ENCODE peak calls at places on chromosomes 7 and 10, in five cellular contexts. B, X, N, Z and Q are unnamed samples.

GRCh38 chr10:60464659-60465058 is 75.0 kb upstream of the ANK3 start:
- DNase-seq in B (no peak), X (no peak), N (no peak), Z (no peak), Q (no peak)

GRCh38 chr10:104450490-104450889 is 96.9 kb downstream of the CFAP58 start:
- DNase-seq in B (no peak), X (no peak), N (no peak), Z (no peak), Q (no peak)

GRCh38 chr10:28291881-28292297 is 11.0 kb downstream of the MPP7 start:
- DNase-seq in B (peak; percentile 71), X (no peak), N (no peak), Z (peak; percentile 57), Q (peak; percentile 78)

GRCh38 chr7:131164025-131164899 is 163.4 kb upstream of the MKLN1 start:
- DNase-seq in B (peak; percentile 69), X (no peak), N (no peak), Z (peak; percentile 82), Q (peak; percentile 69)

GRCh38 chr7:44136731-44137130 is 4.4 kb downstream of the MYL7 start:
- DNase-seq in B (no peak), X (no peak), N (no peak), Z (no peak), Q (no peak)

GRCh38 chr7:128974241-128974934 is 36.7 kb downstream of the IRF5 start:
- DNase-seq in B (no peak), X (no peak), N (no peak), Z (peak; percentile 76), Q (peak; percentile 20)

GRCh38 chr7:140810830-140811556 is 113.7 kb downstream of the BRAF start:
- DNase-seq in B (peak; percentile 53), X (peak; percentile 76), N (peak; percentile 77), Z (peak; percentile 79), Q (peak; percentile 84)

GRCh38 chr10:10977978-10978377 is 39.7 kb upstream of the CELF2 start:
- DNase-seq in B (no peak), X (no peak), N (no peak), Z (peak; percentile 33), Q (peak; percentile 39)

GRCh38 chr7:84042110-84042539 is 152.5 kb downstream of the SEMA3A start:
- DNase-seq in B (peak; percentile 36), X (no peak), N (peak; percentile 24), Z (peak; percentile 47), Q (peak; percentile 79)

GRCh38 chr7:85595639-85596268 is 408.9 kb upstream of the SEMA3D start:
- DNase-seq in B (no peak), X (no peak), N (no peak), Z (peak; percentile 62), Q (peak; percentile 71)

GRCh38 chr7:39952791-39953190 is 2.7 kb downstream of the CDK13 start:
- DNase-seq in B (no peak), X (no peak), N (no peak), Z (peak; percentile 37), Q (peak; percentile 21)

GRCh38 chr10:77501152-77501845 is 136.3 kb downstream of the KCNMA1 start:
- DNase-seq in B (peak; percentile 41), X (no peak), N (no peak), Z (peak; percentile 90), Q (peak; percentile 86)

GRCh38 chr10:11236234-11236633 is 218.6 kb downstream of the CELF2 start:
- DNase-seq in B (no peak), X (no peak), N (no peak), Z (no peak), Q (no peak)

GRCh38 chr10:97059006-97059871 is 126.5 kb downstream of the SLIT1 start:
- DNase-seq in B (no peak), X (no peak), N (peak; percentile 64), Z (no peak), Q (no peak)

GRCh38 chr7:140585333-140585732 is 55.3 kb downstream of the DENND2A start:
- DNase-seq in B (no peak), X (no peak), N (no peak), Z (no peak), Q (no peak)

GRCh38 chr10:73517166-73517888 is 21.5 kb upstream of the PPP3CB start:
- DNase-seq in B (no peak), X (no peak), N (no peak), Z (no peak), Q (no peak)

GRCh38 chr10:34032564-34032963 is 698.1 kb upstream of the NRP1 start:
- DNase-seq in B (no peak), X (no peak), N (no peak), Z (no peak), Q (no peak)

GRCh38 chr7:142461437-142461836 is 203.6 kb upstream of the PRSS58 start:
- DNase-seq in B (no peak), X (no peak), N (no peak), Z (peak; percentile 79), Q (peak; percentile 86)

GRCh38 chr7:3408814-3409595 is 108.0 kb downstream of the SDK1 start:
- DNase-seq in B (no peak), X (peak; percentile 81), N (no peak), Z (no peak), Q (peak; percentile 15)

GRCh38 chr10:100184426-100185219 is 1.2 kb downstream of the ERLIN1 start:
- DNase-seq in B (peak; percentile 12), X (peak; percentile 18), N (peak; percentile 45), Z (peak; percentile 27), Q (peak; percentile 12)

GRCh38 chr10:30783939-30784500 is 154.5 kb upstream of the LYZL2 start:
- DNase-seq in B (peak; percentile 19), X (peak; percentile 88), N (peak; percentile 93), Z (peak; percentile 95), Q (peak; percentile 94)

GRCh38 chr7:157291404-157292080 is 45.3 kb upstream of the DNAJB6 start:
- DNase-seq in B (no peak), X (no peak), N (no peak), Z (no peak), Q (no peak)

GRCh38 chr7:510782-511281 is 8.8 kb downstream of the PDGFA start:
- DNase-seq in B (no peak), X (no peak), N (no peak), Z (no peak), Q (no peak)

GRCh38 chr10:110535958-110536891 is 31.3 kb upstream of the SMC3 start:
- DNase-seq in B (no peak), X (peak; percentile 53), N (peak; percentile 41), Z (peak; percentile 60), Q (peak; percentile 88)

GRCh38 chr10:34698248-34698831 is 116.8 kb downstream of the PARD3 start:
- DNase-seq in B (no peak), X (no peak), N (no peak), Z (no peak), Q (no peak)

GRCh38 chr7:51315393-51316261 is 982 bp downstream of the COBL start:
- DNase-seq in B (peak; percentile 50), X (no peak), N (peak; percentile 75), Z (no peak), Q (peak; percentile 3)

GRCh38 chr7:16564909-16565426 is 38.3 kb downstream of the LRRC72 start:
- DNase-seq in B (peak; percentile 66), X (peak; percentile 61), N (peak; percentile 60), Z (peak; percentile 72), Q (peak; percentile 76)

GRCh38 chr10:1556496-1556895 is 180.8 kb downstream of the ADARB2 start:
- DNase-seq in B (no peak), X (no peak), N (no peak), Z (no peak), Q (no peak)

GRCh38 chr10:44394696-44395383 is 9.9 kb upstream of the CXCL12 start:
- DNase-seq in B (no peak), X (no peak), N (no peak), Z (no peak), Q (no peak)

GRCh38 chr7:129332354-129333056 is 101.7 kb upstream of the STRIP2 start:
- DNase-seq in B (no peak), X (no peak), N (no peak), Z (peak; percentile 63), Q (peak; percentile 48)

GRCh38 chr7:102094311-102094710 is 192.4 kb upstream of the SH2B2 start:
- DNase-seq in B (no peak), X (no peak), N (no peak), Z (no peak), Q (no peak)

GRCh38 chr10:104767282-104767681 is 126.2 kb downstream of the SORCS3 start:
- DNase-seq in B (no peak), X (no peak), N (no peak), Z (no peak), Q (no peak)

GRCh38 chr10:70265032-70265689 is 18.6 kb downstream of the NPFFR1 start:
- DNase-seq in B (peak; percentile 64), X (peak; percentile 80), N (peak; percentile 74), Z (no peak), Q (peak; percentile 48)
- TF ChIP-seq CTCF in B (peak; percentile 64), X (peak; percentile 66), N (peak; percentile 59), Z (no peak), Q (peak; percentile 52)

DNA sequence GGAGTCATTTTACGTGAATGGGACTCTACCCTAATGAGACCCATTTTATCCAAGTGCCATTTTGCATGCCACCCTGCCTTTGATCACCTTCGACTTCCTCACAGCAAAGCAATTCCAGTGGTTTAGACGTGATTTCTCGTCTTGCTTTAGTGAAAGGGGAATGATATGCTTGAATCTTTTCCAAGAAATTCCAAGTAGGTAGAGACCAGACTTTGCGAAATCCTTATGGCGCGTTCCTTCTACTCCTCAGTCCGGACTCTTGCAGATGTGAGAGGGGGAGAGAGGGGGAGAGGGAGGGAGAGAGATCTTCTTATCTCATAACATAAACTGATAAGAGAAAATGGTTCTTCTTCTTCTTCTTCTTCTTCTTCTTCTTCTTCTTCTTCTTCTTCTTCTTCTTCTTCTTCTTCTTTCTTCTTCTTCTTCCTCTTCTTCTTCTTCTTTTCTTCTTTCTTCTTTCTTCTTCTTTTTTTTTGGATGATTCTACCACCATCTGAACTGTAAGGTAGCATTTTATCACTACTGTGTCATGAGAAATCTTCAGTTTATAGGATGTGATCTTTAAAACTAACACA is 878 bp downstream of the SPAG6 start:
- DNase-seq in B (no peak), X (no peak), N (peak; percentile 21), Z (no peak), Q (no peak)
- H3K4me3 ChIP-seq in B (no peak overlapping the region), X (no peak overlapping the region), N (peak overlapping the region; percentile 51), Z (no peak overlapping the region), Q (no peak overlapping the region)

DNA sequence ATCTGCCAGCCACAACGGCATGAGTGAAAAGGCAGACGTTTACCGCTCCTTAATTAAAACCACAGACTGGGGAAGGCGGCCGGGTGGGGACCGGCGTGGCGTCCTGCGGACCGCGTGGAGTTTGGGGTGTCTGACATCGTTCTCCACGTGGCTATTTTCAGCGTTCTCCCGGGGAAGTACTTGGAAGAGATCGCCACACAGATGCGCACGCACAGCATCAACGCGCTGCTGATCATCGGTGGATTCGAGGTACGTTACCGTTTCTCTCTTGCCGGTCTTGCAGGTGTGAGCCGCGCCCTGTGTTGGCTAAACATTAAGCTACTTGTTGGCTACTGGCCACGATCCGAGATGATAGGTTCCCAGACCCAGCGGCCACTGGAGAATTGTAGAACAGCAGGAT is 51.3 kb downstream of the PFKP start:
- DNase-seq in B (no peak), X (no peak), N (no peak), Z (no peak), Q (no peak)
- TF ChIP-seq CTCF in B (no peak), X (no peak), N (no peak), Z (no peak), Q (no peak)

GRCh38 chr7:138126928-138127327 is 50.7 kb downstream of the AKR1D1 start:
- DNase-seq in B (no peak), X (no peak), N (no peak), Z (no peak), Q (no peak)
- H3K4me3 ChIP-seq in B (no peak overlapping the region), X (no peak overlapping the region), N (no peak overlapping the region), Z (no peak overlapping the region), Q (no peak overlapping the region)